ENCODE peak calls at places on chromosomes 5 and 9, in nine cellular contexts. N, W, Q, D, U, X, O, H and G are unnamed samples.

GRCh38 chr9:84932915-84933527 is 263.5 kb downstream of the NTRK2 start:
- DNase-seq in N (no peak), U (no peak), H (no peak), Q (no peak), X (no peak), O (no peak), D (no peak), W (no peak), G (no peak)

GRCh38 chr5:95794070-95794516 is 28.4 kb downstream of the GLRX start:
- DNase-seq in O (no peak), U (peak), H (no peak), D (no peak), W (no peak), Q (no peak), X (no peak), N (no peak), G (no peak)

GRCh38 chr9:89756891-89757537 is 152.2 kb downstream of the GADD45G start:
- DNase-seq in W (peak), U (no peak), N (no peak), O (no peak), Q (no peak), X (no peak), D (no peak), H (no peak), G (peak)

GRCh38 chr5:163569284-163569683 is 63.9 kb downstream of the MAT2B start:
- DNase-seq in X (no peak), H (no peak), O (no peak), D (no peak), N (no peak), W (no peak), Q (no peak), U (no peak), G (no peak)

GRCh38 chr9:134560206-134560605 is 81.4 kb upstream of the COL5A1 start:
- DNase-seq in H (no peak), N (no peak), U (no peak), O (no peak), X (no peak), D (no peak), W (no peak), Q (no peak), G (no peak)

GRCh38 chr5:58456486-58456885 is 3.4 kb downstream of the PLK2 start:
- DNase-seq in O (no peak), D (no peak), X (no peak), W (no peak), Q (no peak), H (no peak), U (no peak), N (no peak), G (no peak)

GRCh38 chr9:93093449-93094293 is 2.3 kb upstream of the CARD19 start:
- DNase-seq in Q (no peak), W (peak), O (peak), H (peak), D (no peak), X (no peak), N (peak), U (no peak), G (no peak)

GRCh38 chr5:4653475-4653874 is 486.7 kb upstream of the ADAMTS16 start:
- DNase-seq in O (no peak), U (no peak), X (no peak), D (no peak), Q (no peak), N (no peak), W (no peak), H (no peak), G (no peak)

GRCh38 chr5:3325206-3325605 is 270.4 kb upstream of the IRX1 start:
- DNase-seq in Q (no peak), H (no peak), X (no peak), U (no peak), W (no peak), N (no peak), O (no peak), D (no peak), G (no peak)

GRCh38 chr9:96025995-96026572 is 150.6 kb downstream of the ERCC6L2 start:
- DNase-seq in W (no peak), O (no peak), H (no peak), X (no peak), D (peak), N (no peak), Q (no peak), U (no peak), G (no peak)

GRCh38 chr9:70679845-70680244 is 265.4 kb upstream of the KLF9 start:
- DNase-seq in U (no peak), W (no peak), Q (no peak), N (no peak), X (no peak), O (no peak), H (no peak), D (no peak), G (no peak)

GRCh38 chr9:115035872-115036612 is 81.9 kb downstream of the TNC start:
- DNase-seq in Q (no peak), H (no peak), X (peak), D (no peak), W (no peak), O (no peak), U (no peak), N (no peak), G (peak)

GRCh38 chr9:116860509-116861120 is 173.5 kb downstream of the TRIM32 start:
- DNase-seq in Q (no peak), D (peak), X (peak), U (peak), N (peak), H (peak), W (peak), O (peak), G (peak)

GRCh38 chr5:65808261-65808741 is 86.3 kb downstream of the NLN start:
- DNase-seq in W (no peak), D (no peak), N (no peak), O (no peak), H (no peak), U (no peak), X (no peak), Q (no peak), G (no peak)

GRCh38 chr5:134609232-134609851 is 23.3 kb downstream of the SAR1B start:
- DNase-seq in U (no peak), N (no peak), H (no peak), W (no peak), X (no peak), D (no peak), Q (no peak), O (no peak), G (no peak)

GRCh38 chr5:148687427-148687826 is 33.1 kb upstream of the HTR4 start:
- DNase-seq in U (no peak), O (no peak), D (peak), H (no peak), Q (no peak), N (no peak), W (no peak), X (peak), G (peak)

GRCh38 chr5:36883894-36884462 is 7.4 kb downstream of the NIPBL start:
- DNase-seq in Q (no peak), D (no peak), X (no peak), O (no peak), U (no peak), N (no peak), W (no peak), H (no peak), G (no peak)

GRCh38 chr5:147754372-147755122 is 28.0 kb downstream of the JAKMIP2 start:
- DNase-seq in X (no peak), Q (no peak), H (no peak), N (no peak), W (no peak), D (no peak), O (no peak), U (no peak), G (no peak)

GRCh38 chr9:78158286-78158685 is 77.6 kb upstream of the CEP78 start:
- DNase-seq in U (no peak), N (no peak), D (no peak), H (no peak), W (no peak), X (no peak), Q (no peak), O (no peak), G (no peak)

GRCh38 chr5:67156976-67157583 is 39.5 kb downstream of the CD180 start:
- DNase-seq in N (no peak), O (no peak), H (peak), U (peak), W (peak), Q (no peak), D (peak), X (peak), G (peak)

GRCh38 chr9:6805532-6805931 is 47.8 kb downstream of the KDM4C start:
- DNase-seq in U (no peak), W (peak), O (no peak), X (no peak), Q (no peak), D (no peak), H (no peak), N (no peak), G (no peak)

GRCh38 chr9:112176410-112177010 is 1.4 kb upstream of the SUSD1 start:
- DNase-seq in W (no peak), N (no peak), Q (no peak), U (no peak), X (no peak), O (no peak), D (no peak), H (peak), G (no peak)

GRCh38 chr9:110452227-110452801 is 114.7 kb upstream of the TXNDC8 start:
- DNase-seq in Q (no peak), W (no peak), U (no peak), O (no peak), D (no peak), H (no peak), X (no peak), N (no peak), G (no peak)

GRCh38 chr9:38048319-38048969 is 20.6 kb downstream of the SHB start:
- DNase-seq in H (no peak), N (no peak), W (no peak), Q (no peak), O (no peak), D (no peak), X (no peak), U (no peak), G (no peak)

GRCh38 chr9:91060520-91061343 is 259.1 kb downstream of the SYK start:
- DNase-seq in H (peak), U (peak), X (no peak), D (no peak), O (peak), Q (no peak), N (no peak), W (peak), G (peak)
- H3K27ac ChIP-seq in H (peak), U (peak), X (peak), D (no peak), O (peak), Q (peak), N (peak), W (peak), G (peak)

DNA sequence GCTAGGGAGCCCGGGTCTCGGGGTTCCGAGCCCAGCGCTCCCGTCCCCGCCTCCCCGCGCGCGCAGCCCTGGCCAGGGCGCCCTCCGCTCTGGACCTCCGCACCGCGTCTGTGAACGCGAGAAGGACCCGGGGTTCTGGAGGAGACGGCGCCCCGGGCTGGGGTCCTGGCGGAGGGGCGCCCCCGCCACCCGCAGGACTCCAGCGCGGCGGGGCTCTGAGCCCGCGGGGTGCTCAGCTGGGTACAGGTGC is 431 bp downstream of the TMOD1 start:
- DNase-seq in U (no peak), N (no peak), X (no peak), H (no peak), D (peak), Q (no peak), W (no peak), O (no peak), G (no peak)
- TF ChIP-seq POLR2A in U (no peak), N (peak), X (no peak), H (no peak), D (no peak), Q (no peak), W (no peak), O (no peak), G (no peak)

GRCh38 chr5:172385164-172385563 is 69.2 kb downstream of the SH3PXD2B start:
- DNase-seq in D (no peak), Q (no peak), X (no peak), U (no peak), O (no peak), H (no peak), N (no peak), W (no peak), G (no peak)

GRCh38 chr5:172385661-172386187 is 68.6 kb downstream of the SH3PXD2B start:
- DNase-seq in U (no peak), H (no peak), O (no peak), X (no peak), Q (no peak), D (no peak), W (no peak), N (no peak), G (no peak)

GRCh38 chr5:172395483-172395882 is 58.8 kb downstream of the SH3PXD2B start:
- DNase-seq in U (no peak), X (no peak), N (no peak), Q (no peak), O (no peak), D (no peak), H (no peak), W (no peak), G (no peak)

GRCh38 chr5:172389578-172390112 is 64.7 kb downstream of the SH3PXD2B start:
- DNase-seq in X (no peak), H (no peak), U (no peak), Q (no peak), W (no peak), O (no peak), N (no peak), D (no peak), G (no peak)
- TF ChIP-seq CTCF in X (peak), H (no peak), U (peak), Q (no peak), W (no peak), O (no peak), N (no peak), D (no peak), G (no peak)

GRCh38 chr5:137802282-137803210 is 48.4 kb upstream of the HNRNPA0 start:
- DNase-seq in X (no peak), N (no peak), O (no peak), H (no peak), U (no peak), D (no peak), Q (no peak), W (no peak), G (no peak)

GRCh38 chr5:137796279-137796678 is 42.1 kb upstream of the HNRNPA0 start:
- DNase-seq in H (no peak), O (no peak), Q (no peak), U (no peak), D (no peak), W (no peak), X (no peak), N (no peak), G (no peak)

GRCh38 chr5:137794863-137795262 is 40.7 kb upstream of the HNRNPA0 start:
- DNase-seq in D (no peak), X (no peak), N (no peak), O (no peak), Q (no peak), U (no peak), W (no peak), H (no peak), G (no peak)

GRCh38 chr5:137800700-137801411 is 46.7 kb upstream of the HNRNPA0 start:
- DNase-seq in X (no peak), O (no peak), D (no peak), W (no peak), Q (no peak), H (peak), N (no peak), U (no peak), G (no peak)
- H3K27ac ChIP-seq in X (no peak), O (no peak), D (no peak), W (no peak), Q (no peak), H (peak), N (peak), U (no peak), G (no peak)

GRCh38 chr5:132872788-132873118 is 715 bp upstream of the LEAP2 start:
- DNase-seq in U (no peak), W (no peak), Q (no peak), H (no peak), D (no peak), X (no peak), O (no peak), N (no peak), G (no peak)

GRCh38 chr5:132873930-132874271 is 433 bp downstream of the LEAP2 start:
- DNase-seq in H (no peak), N (no peak), W (no peak), Q (no peak), D (no peak), U (no peak), O (no peak), X (no peak), G (no peak)

GRCh38 chr5:132871459-132871858 is 2.0 kb upstream of the LEAP2 start:
- DNase-seq in O (no peak), H (no peak), U (no peak), N (no peak), W (no peak), D (no peak), X (no peak), Q (no peak), G (no peak)

GRCh38 chr5:132871885-132872284 is 1.6 kb upstream of the LEAP2 start:
- DNase-seq in D (no peak), N (no peak), X (no peak), U (no peak), Q (no peak), H (no peak), O (no peak), W (no peak), G (no peak)

DNA sequence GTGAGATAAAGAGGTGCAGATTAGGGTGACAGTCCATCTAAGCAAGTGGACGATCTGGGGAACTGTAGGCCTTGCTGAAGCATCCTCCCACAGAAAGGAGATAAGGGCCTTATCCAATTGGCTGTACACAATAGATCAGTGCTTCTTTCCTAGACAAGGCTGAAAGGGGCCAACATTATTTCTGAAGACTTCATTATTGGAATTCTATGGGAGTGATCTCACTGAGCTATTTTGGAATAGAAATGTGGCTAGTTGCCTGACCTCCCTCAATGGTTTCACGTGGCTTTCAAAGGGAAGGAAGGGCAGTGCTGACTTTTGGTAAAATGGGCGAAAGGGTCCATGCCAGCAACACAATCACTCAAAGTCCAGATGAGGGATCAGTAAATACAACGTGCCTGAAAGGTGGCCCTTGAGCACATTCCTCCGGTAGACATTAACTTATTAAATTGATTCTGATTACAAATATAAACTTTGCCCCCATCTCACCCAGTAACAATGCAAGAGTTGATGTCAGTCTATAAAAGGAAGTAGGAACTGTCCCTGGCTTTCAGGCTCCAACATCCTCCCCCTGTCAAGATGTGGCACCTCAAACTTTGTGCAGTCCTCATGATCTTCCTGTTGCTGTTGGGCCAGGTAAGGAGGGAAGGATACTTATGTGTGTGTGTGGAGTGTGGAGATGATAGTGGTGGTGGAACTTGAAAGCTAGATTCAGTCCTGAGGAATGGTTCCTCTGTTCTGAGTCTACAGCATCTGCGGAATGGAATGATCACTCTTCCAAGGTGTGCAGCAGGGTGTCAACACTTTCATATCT is at the start of gene LEAP2:
- DNase-seq in D (peak), O (no peak), X (no peak), H (peak), Q (no peak), W (no peak), N (no peak), U (no peak), G (peak)
- TF ChIP-seq POLR2A in D (peak), O (no peak), X (no peak), H (peak), Q (no peak), W (no peak), N (no peak), U (no peak), G (peak)

DNA sequence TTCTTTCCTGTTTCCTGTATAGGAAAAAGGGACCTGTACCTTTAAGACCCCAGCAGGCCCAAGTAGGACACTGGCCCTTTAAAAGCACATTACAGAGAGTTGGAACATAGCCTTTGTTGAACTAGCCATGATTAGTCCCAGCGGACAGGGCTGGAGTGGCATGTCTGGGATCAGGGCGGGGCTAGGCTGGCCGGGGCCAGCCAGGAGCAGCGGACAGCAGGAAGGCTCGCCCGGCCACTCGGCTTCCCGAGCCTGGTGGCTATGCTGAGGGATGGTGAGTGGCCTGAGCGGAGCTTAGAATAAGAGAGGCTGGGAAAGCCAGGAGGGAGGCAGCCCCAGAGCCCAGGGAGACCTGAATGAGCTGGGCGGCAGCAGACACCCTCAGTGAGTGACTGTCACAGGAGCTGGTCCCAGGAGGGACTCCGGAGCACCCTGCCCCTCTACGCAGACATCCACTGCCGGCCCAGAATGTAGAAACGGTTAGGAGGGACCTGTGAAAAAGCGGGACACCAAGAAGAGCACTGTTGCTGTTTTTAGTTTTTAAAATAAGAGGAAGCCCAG is 92.1 kb downstream of the DAB2IP start:
- DNase-seq in O (peak), N (peak), X (peak), D (peak), U (peak), W (peak), Q (no peak), H (peak), G (peak)
- TF ChIP-seq CTCF in O (peak), N (no peak), X (no peak), D (no peak), U (no peak), W (no peak), Q (peak), H (peak), G (peak)

GRCh38 chr9:122364783-122365150 is 6.1 kb upstream of the PTGS1 start:
- DNase-seq in X (no peak), Q (no peak), U (no peak), H (no peak), O (no peak), W (peak), D (no peak), N (no peak), G (no peak)
- H3K27ac ChIP-seq in X (no peak), Q (peak), U (no peak), H (no peak), O (no peak), W (no peak), D (no peak), N (peak), G (no peak)

GRCh38 chr9:129023036-129023907 is 4.9 kb downstream of the SH3GLB2 start:
- DNase-seq in N (no peak), Q (no peak), D (peak), W (no peak), O (peak), U (no peak), H (no peak), X (no peak), G (peak)

GRCh38 chr9:129022037-129022436 is 6.1 kb downstream of the SH3GLB2 start:
- DNase-seq in Q (no peak), U (no peak), W (no peak), O (no peak), N (no peak), D (no peak), X (no peak), H (no peak), G (no peak)

GRCh38 chr9:129023908-129024233 is 4.3 kb downstream of the SH3GLB2 start:
- DNase-seq in O (no peak), N (no peak), D (no peak), W (no peak), H (no peak), X (no peak), U (no peak), Q (no peak), G (no peak)

GRCh38 chr9:129026442-129027223 is 1.5 kb downstream of the SH3GLB2 start:
- DNase-seq in Q (no peak), W (peak), N (no peak), D (peak), H (peak), U (no peak), X (no peak), O (no peak), G (peak)

GRCh38 chr9:129021091-129021490 is 7.0 kb downstream of the SH3GLB2 start:
- DNase-seq in X (no peak), O (no peak), W (no peak), H (peak), D (no peak), N (no peak), Q (no peak), U (no peak), G (no peak)
- TF ChIP-seq POLR2A in X (no peak), O (no peak), W (no peak), H (no peak), D (no peak), N (no peak), Q (no peak), U (no peak), G (no peak)

GRCh38 chr5:151447174-151448037 is at the start of gene SLC36A1:
- DNase-seq in U (peak), H (peak), X (peak), W (peak), D (peak), O (peak), Q (peak), N (peak), G (peak)

GRCh38 chr5:151449288-151449687 is 1.9 kb downstream of the SLC36A1 start:
- DNase-seq in N (no peak), H (no peak), D (no peak), Q (no peak), O (no peak), X (no peak), W (no peak), U (no peak), G (no peak)

GRCh38 chr5:151450605-151451004 is 3.2 kb downstream of the SLC36A1 start:
- DNase-seq in H (no peak), N (no peak), D (no peak), X (no peak), W (no peak), Q (no peak), U (no peak), O (no peak), G (no peak)

GRCh38 chr5:151449836-151450235 is 2.4 kb downstream of the SLC36A1 start:
- DNase-seq in X (no peak), W (no peak), H (no peak), Q (no peak), N (no peak), O (no peak), D (no peak), U (no peak), G (no peak)

GRCh38 chr5:151448038-151448985 is 909 bp downstream of the SLC36A1 start:
- DNase-seq in D (peak), Q (no peak), U (no peak), X (no peak), H (peak), W (peak), O (peak), N (no peak), G (peak)
- TF ChIP-seq CTCF in D (peak), Q (no peak), U (no peak), X (peak), H (peak), W (no peak), O (no peak), N (no peak), G (peak)